ENCODE peak calls at places on chromosomes 16 and 17, in six cellular contexts. Y is brain microvascular endothelial cell; X is caudate nucleus; P is activated CD4-positive, alpha-beta T cell treated with anti-CD3 and anti-CD28 coated beads, Interleukin-2, amount 50 U/mL, for 1 hour; E is T-cell; Z is cardiac muscle cell. T is an unnamed sample.

GRCh38 chr17:12745481-12745880 is 43.8 kb upstream of the ARHGAP44 start:
- DNase-seq in Z (no peak), P (no peak), X (no peak), Y (no peak), E (no peak), T (no peak)

GRCh38 chr16:12804395-12804794 is 708 bp upstream of the CPPED1 start:
- DNase-seq in Z (no peak), X (no peak), Y (no peak), P (no peak), E (no peak), T (no peak)

GRCh38 chr16:73080931-73081330 is 33.0 kb upstream of the ZFHX3 start:
- DNase-seq in Y (no peak), P (no peak), E (no peak), X (no peak), Z (no peak), T (no peak)

GRCh38 chr16:1036121-1036520 is 36.4 kb upstream of the SSTR5 start:
- DNase-seq in Z (peak), E (no peak), X (no peak), Y (no peak), P (no peak), T (no peak)

GRCh38 chr17:75596320-75597087 is 8.9 kb downstream of the MYO15B start:
- DNase-seq in P (no peak), Y (no peak), X (no peak), E (no peak), Z (no peak), T (no peak)

GRCh38 chr16:5350118-5350517 is 252.5 kb upstream of the EEF2KMT start:
- DNase-seq in P (no peak), Z (no peak), E (no peak), Y (no peak), X (no peak), T (no peak)

GRCh38 chr17:61635913-61636432 is 45.0 kb upstream of the NACA2 start:
- DNase-seq in X (peak), P (peak), E (peak), Z (peak), Y (peak), T (no peak)

GRCh38 chr16:67967183-67967955 is 1.1 kb downstream of the SLC12A4 start:
- DNase-seq in X (no peak), P (no peak), E (peak), Y (peak), Z (peak), T (no peak)

GRCh38 chr16:75244844-75245758 is 6.3 kb downstream of the BCAR1 start:
- DNase-seq in Z (peak), Y (peak), X (peak), P (no peak), E (no peak), T (peak)

GRCh38 chr17:39629894-39630293 is 3.1 kb downstream of the PPP1R1B start:
- DNase-seq in X (no peak), E (no peak), Z (no peak), Y (no peak), P (no peak), T (no peak)

GRCh38 chr17:72702998-72703397 is 389.5 kb downstream of the SLC39A11 start:
- DNase-seq in Z (no peak), E (no peak), P (no peak), Y (no peak), X (no peak), T (no peak)

GRCh38 chr17:66952031-66952524 is 12.4 kb upstream of the CACNG4 start:
- DNase-seq in Y (peak), P (no peak), X (no peak), Z (no peak), E (no peak), T (no peak)

GRCh38 chr16:16158741-16159374 is 64.4 kb downstream of the ABCC6 start:
- DNase-seq in P (no peak), X (no peak), Z (no peak), E (no peak), Y (no peak), T (no peak)

GRCh38 chr17:40177275-40177874 is at the start of gene RAPGEFL1:
- DNase-seq in Y (peak), X (peak), E (peak), Z (peak), P (peak), T (peak)

T was measured in dorsolateral prefrontal cortex.